ENCODE peak calls at places on chromosomes 16 and 17, in ten cellular contexts. One of them, this sample, is unnamed.

GRCh38 chr17:81295678-81296381 is 723 bp upstream of the SLC38A10 start:
- DNase-seq in NCI-H1092: no peak
- DNase-seq in gastrocnemius medialis: no peak
- DNase-seq in left ventricle myocardium inferior: no peak
- DNase-seq in left cardiac atrium: no peak
- DNase-seq in midbrain: no peak
- DNase-seq in activated naive CD4-positive, alpha-beta T cell: no peak
- DNase-seq in stimulated activated CD4-positive, alpha-beta T cell treated with anti-CD3 and anti-CD28 coated beads, Interleukin-1b, Interleukin-23, amount 100 ng/mL, for 1 hour: peak
- DNase-seq in right cardiac atrium: no peak
- DNase-seq in naive thymus-derived CD4-positive, alpha-beta T cell: peak
- DNase-seq in this sample: peak

GRCh38 chr17:81792675-81793615 is 11.0 kb upstream of the GCGR start:
- DNase-seq in NCI-H1092: no peak
- DNase-seq in gastrocnemius medialis: no peak
- DNase-seq in left ventricle myocardium inferior: no peak
- DNase-seq in left cardiac atrium: no peak
- DNase-seq in midbrain: no peak
- DNase-seq in activated naive CD4-positive, alpha-beta T cell: no peak
- DNase-seq in stimulated activated CD4-positive, alpha-beta T cell treated with anti-CD3 and anti-CD28 coated beads, Interleukin-1b, Interleukin-23, amount 100 ng/mL, for 1 hour: no peak
- DNase-seq in right cardiac atrium: no peak
- DNase-seq in naive thymus-derived CD4-positive, alpha-beta T cell: no peak
- DNase-seq in this sample: no peak

GRCh38 chr16:88310796-88311605 is 71.8 kb upstream of the ZNF469 start:
- DNase-seq in NCI-H1092: no peak
- DNase-seq in gastrocnemius medialis: no peak
- DNase-seq in left ventricle myocardium inferior: no peak
- DNase-seq in left cardiac atrium: no peak
- DNase-seq in midbrain: no peak
- DNase-seq in activated naive CD4-positive, alpha-beta T cell: no peak
- DNase-seq in stimulated activated CD4-positive, alpha-beta T cell treated with anti-CD3 and anti-CD28 coated beads, Interleukin-1b, Interleukin-23, amount 100 ng/mL, for 1 hour: no peak
- DNase-seq in right cardiac atrium: no peak
- DNase-seq in naive thymus-derived CD4-positive, alpha-beta T cell: no peak
- DNase-seq in this sample: no peak

GRCh38 chr17:42321555-42321954 is 33.3 kb downstream of the STAT5A start:
- DNase-seq in NCI-H1092: no peak
- DNase-seq in gastrocnemius medialis: no peak
- DNase-seq in left ventricle myocardium inferior: no peak
- DNase-seq in left cardiac atrium: no peak
- DNase-seq in midbrain: no peak
- DNase-seq in activated naive CD4-positive, alpha-beta T cell: no peak
- DNase-seq in stimulated activated CD4-positive, alpha-beta T cell treated with anti-CD3 and anti-CD28 coated beads, Interleukin-1b, Interleukin-23, amount 100 ng/mL, for 1 hour: no peak
- DNase-seq in right cardiac atrium: no peak
- DNase-seq in naive thymus-derived CD4-positive, alpha-beta T cell: no peak
- DNase-seq in this sample: no peak

GRCh38 chr17:9987779-9988585 is 82.9 kb upstream of the RCVRN start:
- DNase-seq in NCI-H1092: no peak
- DNase-seq in gastrocnemius medialis: no peak
- DNase-seq in left ventricle myocardium inferior: peak
- DNase-seq in left cardiac atrium: peak
- DNase-seq in midbrain: peak
- DNase-seq in activated naive CD4-positive, alpha-beta T cell: no peak
- DNase-seq in stimulated activated CD4-positive, alpha-beta T cell treated with anti-CD3 and anti-CD28 coated beads, Interleukin-1b, Interleukin-23, amount 100 ng/mL, for 1 hour: no peak
- DNase-seq in right cardiac atrium: peak
- DNase-seq in naive thymus-derived CD4-positive, alpha-beta T cell: no peak
- DNase-seq in this sample: peak

GRCh38 chr17:67707442-67707841 is 10.3 kb upstream of the NOL11 start:
- DNase-seq in NCI-H1092: no peak
- DNase-seq in gastrocnemius medialis: no peak
- DNase-seq in left ventricle myocardium inferior: no peak
- DNase-seq in left cardiac atrium: no peak
- DNase-seq in midbrain: no peak
- DNase-seq in activated naive CD4-positive, alpha-beta T cell: no peak
- DNase-seq in stimulated activated CD4-positive, alpha-beta T cell treated with anti-CD3 and anti-CD28 coated beads, Interleukin-1b, Interleukin-23, amount 100 ng/mL, for 1 hour: no peak
- DNase-seq in right cardiac atrium: no peak
- DNase-seq in naive thymus-derived CD4-positive, alpha-beta T cell: no peak
- DNase-seq in this sample: no peak

GRCh38 chr16:4217246-4218131 is 24.4 kb downstream of the SRL start:
- DNase-seq in NCI-H1092: peak
- DNase-seq in gastrocnemius medialis: no peak
- DNase-seq in left ventricle myocardium inferior: peak
- DNase-seq in left cardiac atrium: peak
- DNase-seq in midbrain: no peak
- DNase-seq in activated naive CD4-positive, alpha-beta T cell: no peak
- DNase-seq in stimulated activated CD4-positive, alpha-beta T cell treated with anti-CD3 and anti-CD28 coated beads, Interleukin-1b, Interleukin-23, amount 100 ng/mL, for 1 hour: no peak
- DNase-seq in right cardiac atrium: peak
- DNase-seq in naive thymus-derived CD4-positive, alpha-beta T cell: no peak
- DNase-seq in this sample: no peak

GRCh38 chr16:88116121-88116900 is 165.1 kb downstream of the BANP start:
- DNase-seq in NCI-H1092: peak
- DNase-seq in gastrocnemius medialis: no peak
- DNase-seq in left ventricle myocardium inferior: no peak
- DNase-seq in left cardiac atrium: no peak
- DNase-seq in midbrain: no peak
- DNase-seq in activated naive CD4-positive, alpha-beta T cell: no peak
- DNase-seq in stimulated activated CD4-positive, alpha-beta T cell treated with anti-CD3 and anti-CD28 coated beads, Interleukin-1b, Interleukin-23, amount 100 ng/mL, for 1 hour: no peak
- DNase-seq in right cardiac atrium: peak
- DNase-seq in naive thymus-derived CD4-positive, alpha-beta T cell: no peak
- DNase-seq in this sample: no peak

GRCh38 chr17:65371702-65372101 is 189.7 kb downstream of the AXIN2 start:
- DNase-seq in NCI-H1092: no peak
- DNase-seq in gastrocnemius medialis: no peak
- DNase-seq in left ventricle myocardium inferior: peak
- DNase-seq in left cardiac atrium: no peak
- DNase-seq in midbrain: peak
- DNase-seq in activated naive CD4-positive, alpha-beta T cell: no peak
- DNase-seq in stimulated activated CD4-positive, alpha-beta T cell treated with anti-CD3 and anti-CD28 coated beads, Interleukin-1b, Interleukin-23, amount 100 ng/mL, for 1 hour: no peak
- DNase-seq in right cardiac atrium: peak
- DNase-seq in naive thymus-derived CD4-positive, alpha-beta T cell: no peak
- DNase-seq in this sample: no peak

GRCh38 chr16:73797115-73797514 is 499.5 kb upstream of the PSMD7 start:
- DNase-seq in NCI-H1092: no peak
- DNase-seq in gastrocnemius medialis: peak
- DNase-seq in left ventricle myocardium inferior: no peak
- DNase-seq in left cardiac atrium: no peak
- DNase-seq in midbrain: no peak
- DNase-seq in activated naive CD4-positive, alpha-beta T cell: no peak
- DNase-seq in stimulated activated CD4-positive, alpha-beta T cell treated with anti-CD3 and anti-CD28 coated beads, Interleukin-1b, Interleukin-23, amount 100 ng/mL, for 1 hour: no peak
- DNase-seq in right cardiac atrium: no peak
- DNase-seq in naive thymus-derived CD4-positive, alpha-beta T cell: no peak
- DNase-seq in this sample: no peak

GRCh38 chr17:78019367-78019975 is 61.0 kb downstream of the TNRC6C start:
- DNase-seq in NCI-H1092: no peak
- DNase-seq in gastrocnemius medialis: no peak
- DNase-seq in left ventricle myocardium inferior: no peak
- DNase-seq in left cardiac atrium: no peak
- DNase-seq in midbrain: peak
- DNase-seq in activated naive CD4-positive, alpha-beta T cell: no peak
- DNase-seq in stimulated activated CD4-positive, alpha-beta T cell treated with anti-CD3 and anti-CD28 coated beads, Interleukin-1b, Interleukin-23, amount 100 ng/mL, for 1 hour: no peak
- DNase-seq in right cardiac atrium: no peak
- DNase-seq in naive thymus-derived CD4-positive, alpha-beta T cell: peak
- DNase-seq in this sample: no peak

GRCh38 chr17:3879181-3879580 is 13.7 kb downstream of the CAMKK1 start:
- DNase-seq in NCI-H1092: peak
- DNase-seq in gastrocnemius medialis: no peak
- DNase-seq in left ventricle myocardium inferior: peak
- DNase-seq in left cardiac atrium: peak
- DNase-seq in midbrain: peak
- DNase-seq in activated naive CD4-positive, alpha-beta T cell: no peak
- DNase-seq in stimulated activated CD4-positive, alpha-beta T cell treated with anti-CD3 and anti-CD28 coated beads, Interleukin-1b, Interleukin-23, amount 100 ng/mL, for 1 hour: no peak
- DNase-seq in right cardiac atrium: peak
- DNase-seq in naive thymus-derived CD4-positive, alpha-beta T cell: no peak
- DNase-seq in this sample: no peak

GRCh38 chr17:21300601-21301571 is 16.4 kb downstream of the MAP2K3 start:
- DNase-seq in NCI-H1092: no peak
- DNase-seq in gastrocnemius medialis: no peak
- DNase-seq in left ventricle myocardium inferior: no peak
- DNase-seq in left cardiac atrium: no peak
- DNase-seq in midbrain: no peak
- DNase-seq in activated naive CD4-positive, alpha-beta T cell: no peak
- DNase-seq in stimulated activated CD4-positive, alpha-beta T cell treated with anti-CD3 and anti-CD28 coated beads, Interleukin-1b, Interleukin-23, amount 100 ng/mL, for 1 hour: no peak
- DNase-seq in right cardiac atrium: peak
- DNase-seq in naive thymus-derived CD4-positive, alpha-beta T cell: no peak
- DNase-seq in this sample: no peak

GRCh38 chr17:45357364-45357997 is 40.7 kb upstream of the MAP3K14 start:
- DNase-seq in NCI-H1092: no peak
- DNase-seq in gastrocnemius medialis: no peak
- DNase-seq in left ventricle myocardium inferior: no peak
- DNase-seq in left cardiac atrium: no peak
- DNase-seq in midbrain: no peak
- DNase-seq in activated naive CD4-positive, alpha-beta T cell: no peak
- DNase-seq in stimulated activated CD4-positive, alpha-beta T cell treated with anti-CD3 and anti-CD28 coated beads, Interleukin-1b, Interleukin-23, amount 100 ng/mL, for 1 hour: no peak
- DNase-seq in right cardiac atrium: no peak
- DNase-seq in naive thymus-derived CD4-positive, alpha-beta T cell: no peak
- DNase-seq in this sample: no peak

GRCh38 chr16:30350134-30350871 is 4.8 kb downstream of the CD2BP2 start:
- DNase-seq in NCI-H1092: no peak
- DNase-seq in gastrocnemius medialis: no peak
- DNase-seq in left ventricle myocardium inferior: no peak
- DNase-seq in left cardiac atrium: no peak
- DNase-seq in midbrain: no peak
- DNase-seq in activated naive CD4-positive, alpha-beta T cell: no peak
- DNase-seq in stimulated activated CD4-positive, alpha-beta T cell treated with anti-CD3 and anti-CD28 coated beads, Interleukin-1b, Interleukin-23, amount 100 ng/mL, for 1 hour: no peak
- DNase-seq in right cardiac atrium: no peak
- DNase-seq in naive thymus-derived CD4-positive, alpha-beta T cell: no peak
- DNase-seq in this sample: no peak

GRCh38 chr17:36213695-36214094 is 2.8 kb downstream of the CCL4L2 start:
- DNase-seq in NCI-H1092: no peak
- DNase-seq in gastrocnemius medialis: no peak
- DNase-seq in left ventricle myocardium inferior: no peak
- DNase-seq in left cardiac atrium: no peak
- DNase-seq in midbrain: no peak
- DNase-seq in activated naive CD4-positive, alpha-beta T cell: no peak
- DNase-seq in stimulated activated CD4-positive, alpha-beta T cell treated with anti-CD3 and anti-CD28 coated beads, Interleukin-1b, Interleukin-23, amount 100 ng/mL, for 1 hour: no peak
- DNase-seq in right cardiac atrium: no peak
- DNase-seq in naive thymus-derived CD4-positive, alpha-beta T cell: no peak
- DNase-seq in this sample: no peak

GRCh38 chr17:63552211-63552610 is 1.9 kb downstream of the DCAF7 start:
- DNase-seq in NCI-H1092: no peak
- DNase-seq in gastrocnemius medialis: no peak
- DNase-seq in left ventricle myocardium inferior: no peak
- DNase-seq in left cardiac atrium: no peak
- DNase-seq in midbrain: no peak
- DNase-seq in activated naive CD4-positive, alpha-beta T cell: no peak
- DNase-seq in stimulated activated CD4-positive, alpha-beta T cell treated with anti-CD3 and anti-CD28 coated beads, Interleukin-1b, Interleukin-23, amount 100 ng/mL, for 1 hour: no peak
- DNase-seq in right cardiac atrium: no peak
- DNase-seq in naive thymus-derived CD4-positive, alpha-beta T cell: no peak
- DNase-seq in this sample: no peak

This sample was measured in SW 1271.